ENCODE peak calls at places on chromosomes 7 and 10, in four cellular contexts. Q is NCI-H460, K is foreskin fibroblast, J is T follicular helper cell. P is an unnamed sample.
A peak's percentile ranks its signal among the peaks of the same experiment; 100 is the strongest.

GRCh38 chr10:13891542-13892431 is 305.0 kb downstream of the PRPF18 start:
- DNase-seq in Q (no peak), J (no peak), K (peak; percentile 64), P (no peak)

GRCh38 chr10:132904169-132904813 is 38.1 kb downstream of the CFAP46 start:
- DNase-seq in K (peak; percentile 55), J (no peak), Q (peak; percentile 75), P (peak; percentile 76)

GRCh38 chr10:113261806-113262205 is 291.0 kb upstream of the HABP2 start:
- DNase-seq in Q (no peak), K (no peak), J (no peak), P (no peak)

GRCh38 chr7:80172387-80172786 is 37.8 kb downstream of the GNAI1 start:
- DNase-seq in J (no peak), Q (no peak), K (no peak), P (no peak)

GRCh38 chr10:63208981-63209380 is 75.9 kb downstream of the NRBF2 start:
- DNase-seq in J (no peak), Q (no peak), K (peak; percentile 70), P (no peak)

GRCh38 chr7:118328505-118329211 is 104.2 kb downstream of the ANKRD7 start:
- DNase-seq in J (no peak), Q (no peak), K (no peak), P (no peak)

GRCh38 chr7:121961491-121961890 is 88.5 kb downstream of the PTPRZ1 start:
- DNase-seq in Q (no peak), J (no peak), K (peak; percentile 30), P (no peak)

GRCh38 chr7:54846272-54846671 is 87.3 kb upstream of the SEC61G start:
- DNase-seq in Q (no peak), J (no peak), K (peak; percentile 55), P (no peak)

GRCh38 chr10:60186315-60187071 is 203.2 kb downstream of the ANK3 start:
- DNase-seq in Q (peak; percentile 89), J (no peak), K (peak; percentile 71), P (peak; percentile 6)

GRCh38 chr10:50299948-50300669 is 48.8 kb upstream of the ASAH2 start:
- DNase-seq in Q (no peak), K (no peak), J (no peak), P (no peak)

GRCh38 chr7:34090796-34091195 is 185.5 kb downstream of the BMPER start:
- DNase-seq in J (no peak), K (no peak), Q (no peak), P (no peak)

GRCh38 chr7:138750926-138751464 is 46.8 kb upstream of the TMEM213 start:
- DNase-seq in Q (no peak), K (no peak), J (no peak), P (no peak)

GRCh38 chr10:63664341-63664885 is 143.2 kb downstream of the REEP3 start:
- DNase-seq in Q (no peak), K (no peak), J (no peak), P (no peak)

GRCh38 chr7:43823941-43824340 is 45.4 kb downstream of the MRPS24 start:
- DNase-seq in J (no peak), K (no peak), Q (no peak), P (no peak)

GRCh38 chr10:91887075-91887899 is 22.0 kb downstream of the FGFBP3 start:
- DNase-seq in J (no peak), Q (no peak), K (peak; percentile 65), P (peak; percentile 37)

GRCh38 chr7:41788556-41788955 is 85.7 kb upstream of the INHBA start:
- DNase-seq in K (no peak), Q (no peak), J (no peak), P (no peak)

GRCh38 chr10:99804471-99804870 is 22.0 kb downstream of the ABCC2 start:
- DNase-seq in J (no peak), K (no peak), Q (no peak), P (no peak)

GRCh38 chr10:12332572-12333381 is 16.6 kb upstream of the CAMK1D start:
- DNase-seq in K (no peak), Q (no peak), J (no peak), P (no peak)

GRCh38 chr7:107016312-107016711 is 28.2 kb upstream of the PRKAR2B start:
- DNase-seq in Q (no peak), K (no peak), J (no peak), P (no peak)

GRCh38 chr7:91434821-91435220 is 170.6 kb downstream of the FZD1 start:
- DNase-seq in Q (no peak), K (no peak), J (no peak), P (no peak)

GRCh38 chr10:76717141-76717540 is 920.5 kb downstream of the KCNMA1 start:
- DNase-seq in Q (no peak), K (peak; percentile 76), J (no peak), P (no peak)

GRCh38 chr7:82410461-82410860 is 33.1 kb downstream of the CACNA2D1 start:
- DNase-seq in J (no peak), Q (no peak), K (no peak), P (no peak)

GRCh38 chr7:141788296-141788695 is 1.7 kb upstream of the TAS2R5 start:
- DNase-seq in K (no peak), Q (no peak), J (no peak), P (no peak)

GRCh38 chr10:65294329-65294728 is 1631.5 kb upstream of the LRRTM3 start:
- DNase-seq in Q (no peak), J (no peak), K (no peak), P (no peak)

GRCh38 chr10:75654171-75654772 is 222.8 kb downstream of the LRMDA start:
- DNase-seq in K (no peak), J (no peak), Q (no peak), P (no peak)

GRCh38 chr10:101850747-101851146 is 7.1 kb upstream of the KCNIP2 start:
- DNase-seq in J (no peak), K (peak; percentile 46), Q (no peak), P (no peak)

GRCh38 chr10:17453377-17454091 is 861 bp downstream of the ST8SIA6 start:
- DNase-seq in K (peak; percentile 64), Q (no peak), J (peak; percentile 4), P (peak; percentile 46)

GRCh38 chr7:138952791-138953190 is 28.4 kb downstream of the KIAA1549 start:
- DNase-seq in J (no peak), K (peak; percentile 27), Q (no peak), P (no peak)

GRCh38 chr7:47484923-47485639 is 96.8 kb downstream of the TNS3 start:
- DNase-seq in K (peak; percentile 64), Q (no peak), J (no peak), P (no peak)

GRCh38 chr10:25786181-25786580 is 147.8 kb upstream of the MYO3A start:
- DNase-seq in Q (no peak), K (no peak), J (no peak), P (no peak)

GRCh38 chr7:27526991-27527722 is 135.5 kb downstream of the HIBADH start:
- DNase-seq in J (no peak), K (no peak), Q (no peak), P (no peak)

GRCh38 chr10:69881202-69881601 is 79.5 kb downstream of the COL13A1 start:
- DNase-seq in Q (no peak), K (no peak), J (no peak), P (no peak)

GRCh38 chr7:34260282-34260681 is 354.9 kb downstream of the BMPER start:
- DNase-seq in Q (peak; percentile 53), J (no peak), K (peak; percentile 95), P (peak; percentile 62)

GRCh38 chr7:99267530-99268360 is 4.9 kb upstream of the MYH16 start:
- DNase-seq in K (peak; percentile 95), J (no peak), Q (peak; percentile 36), P (peak; percentile 91)

GRCh38 chr7:98323597-98324322 is 42.3 kb downstream of the BRI3 start:
- DNase-seq in Q (no peak), J (no peak), K (peak; percentile 55), P (no peak)

GRCh38 chr10:12844796-12845524 is 156.6 kb downstream of the CCDC3 start:
- DNase-seq in K (peak; percentile 46), Q (peak; percentile 4), J (no peak), P (peak; percentile 45)

GRCh38 chr7:140059288-140060242 is 3.2 kb downstream of the PARP12 start:
- DNase-seq in J (peak; percentile 10), K (peak; percentile 93), Q (no peak), P (peak; percentile 81)

GRCh38 chr7:93228302-93228701 is 2.0 kb upstream of the HEPACAM2 start:
- DNase-seq in K (peak; percentile 78), Q (peak; percentile 47), J (no peak), P (peak; percentile 38)

P was measured in A549.